ENCODE peak calls at places on chromosomes 11 and 22, in four cellular contexts. H is tibial artery, Z is fibroblast of villous mesenchyme, K is C1 segment of cervical spinal cord. R is an unnamed sample.

GRCh38 chr22:27242917-27243589 is 558.5 kb downstream of the MN1 start:
- DNase-seq in H (no peak), Z (no peak), K (no peak), R (no peak)

GRCh38 chr11:117473692-117474091 is 146.0 kb downstream of the CEP164 start:
- DNase-seq in H (no peak), Z (no peak), K (no peak), R (no peak)

GRCh38 chr11:1026641-1027482 is 9.7 kb downstream of the MUC6 start:
- DNase-seq in Z (no peak), H (no peak), K (no peak), R (no peak)

GRCh38 chr11:111059726-111060125 is 185.8 kb upstream of the POU2AF2 start:
- DNase-seq in K (no peak), H (no peak), Z (no peak), R (no peak)

GRCh38 chr11:69062169-69062855 is 13.6 kb downstream of the TPCN2 start:
- DNase-seq in Z (no peak), H (no peak), K (no peak), R (no peak)

GRCh38 chr11:32090774-32091370 is at the start of gene RCN1:
- DNase-seq in H (peak), K (peak), Z (peak), R (peak)

GRCh38 chr11:119532551-119532950 is 109.6 kb upstream of the THY1 start:
- DNase-seq in Z (no peak), H (no peak), K (no peak), R (no peak)

GRCh38 chr22:49351761-49352221 is 475.9 kb downstream of the BRD1 start:
- DNase-seq in Z (no peak), H (no peak), K (no peak), R (no peak)

GRCh38 chr11:19723572-19724342 is 11.1 kb downstream of the NAV2 start:
- DNase-seq in H (peak), K (no peak), Z (peak), R (peak)

R was measured in uterus.